ENCODE peak calls at places on chromosomes 4 and X, in six cellular contexts. Y is psoas muscle, C is heart right ventricle, X is uterus, T is right cardiac atrium, D is mucosa of descending colon. B is an unnamed sample.

GRCh38 chrX:14673764-14674163 is 144.4 kb downstream of the GLRA2 start:
- DNase-seq in Y (no peak), C (no peak), X (no peak), T (no peak), D (no peak), B (no peak)

GRCh38 chrX:134661295-134661694 is 3.0 kb upstream of the PLAC1 start:
- DNase-seq in Y (no peak), C (no peak), X (no peak), T (no peak), D (no peak), B (no peak)

GRCh38 chr4:129672941-129673340 is 577.0 kb downstream of the C4orf33 start:
- DNase-seq in Y (no peak), C (no peak), X (no peak), T (no peak), D (no peak), B (no peak)

GRCh38 chr4:11635336-11635735 is 206.6 kb upstream of the HS3ST1 start:
- DNase-seq in Y (no peak), C (no peak), X (no peak), T (no peak), D (no peak), B (no peak)

GRCh38 chrX:77918568-77918967 is 8.1 kb downstream of the ATP7A start:
- DNase-seq in Y (no peak), C (no peak), X (no peak), T (no peak), D (no peak), B (no peak)

GRCh38 chr4:81470456-81471327 is 1.0 kb downstream of the RASGEF1B start:
- DNase-seq in Y (peak; percentile 67), C (peak; percentile 31), X (peak; percentile 25), T (peak; percentile 75), D (peak; percentile 69), B (peak; percentile 86)

GRCh38 chr4:101865501-101866062 is 75.1 kb downstream of the BANK1 start:
- DNase-seq in Y (no peak), C (no peak), X (no peak), T (no peak), D (no peak), B (no peak)

GRCh38 chr4:17276821-17277220 is 235.1 kb downstream of the QDPR start:
- DNase-seq in Y (no peak), C (peak; percentile 29), X (peak; percentile 46), T (peak; percentile 88), D (no peak), B (peak; percentile 67)

GRCh38 chrX:17374619-17375360 is at the start of gene NHS:
- DNase-seq in Y (peak; percentile 77), C (peak; percentile 63), X (peak; percentile 76), T (peak; percentile 88), D (peak; percentile 77), B (peak; percentile 81)

GRCh38 chr4:67122029-67122428 is 423.3 kb downstream of the CENPC start:
- DNase-seq in Y (no peak), C (no peak), X (no peak), T (no peak), D (no peak), B (no peak)

GRCh38 chrX:40008841-40009461 is 88.8 kb downstream of the BCOR start:
- DNase-seq in Y (peak; percentile 70), C (peak; percentile 59), X (peak; percentile 25), T (peak; percentile 75), D (peak; percentile 68), B (peak; percentile 70)
- H3K4me1 ChIP-seq in Y (peaks cover 6% of the 10 kb centered on the region), C (peaks cover 26% of the 10 kb centered on the region), X (peaks cover 3% of the 10 kb centered on the region), T (peaks cover 8% of the 10 kb centered on the region), D (peaks cover 5% of the 10 kb centered on the region), B (no peaks in the 10 kb centered on the region)

DNA sequence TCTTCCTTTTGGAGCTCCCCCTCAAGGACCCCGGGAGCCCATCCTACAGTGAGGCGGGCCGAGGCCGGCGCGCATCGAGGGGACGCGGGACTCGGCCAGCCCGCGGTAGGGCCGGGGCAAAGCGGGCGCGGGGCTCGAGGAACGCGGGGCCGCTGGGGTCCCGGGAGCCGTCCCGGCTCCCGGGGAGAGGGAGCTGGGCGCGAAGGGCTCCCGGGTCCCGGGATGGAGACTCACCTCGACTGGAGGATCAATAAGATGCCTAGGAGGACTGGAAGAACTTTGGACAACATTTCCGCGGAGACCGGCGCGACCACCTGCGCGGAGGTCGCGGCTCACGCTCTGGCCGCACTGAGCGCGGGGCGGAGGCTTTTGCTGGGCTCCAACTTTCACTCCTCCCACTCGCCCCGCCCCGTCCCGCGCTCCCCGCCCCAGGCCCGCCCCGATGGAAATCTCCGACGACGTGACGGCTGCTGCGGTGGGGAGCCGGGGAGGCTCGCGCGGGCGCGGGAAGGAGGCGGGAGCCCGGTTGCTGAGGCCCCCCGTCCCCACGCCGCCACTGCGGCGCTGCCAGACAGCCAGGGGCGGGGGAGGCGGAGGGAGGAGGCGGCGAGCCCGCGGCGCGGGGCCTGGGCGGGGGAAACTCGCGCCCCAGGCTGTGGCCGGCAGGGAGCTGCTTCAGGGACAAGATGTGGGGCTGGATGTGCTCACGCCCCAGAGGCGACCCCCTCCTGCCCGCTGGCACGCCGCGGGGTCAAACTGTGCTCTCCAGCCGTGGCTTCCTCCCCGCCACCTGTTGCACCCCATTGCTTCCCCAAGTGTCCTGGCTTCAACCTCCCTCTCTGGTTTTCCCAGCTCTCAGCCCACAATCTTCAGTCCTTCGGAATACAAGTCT is at the start of gene GABRE:
- DNase-seq in Y (peak; percentile 67), C (peak; percentile 68), X (peak; percentile 69), T (peak; percentile 75), D (peak; percentile 70), B (peak; percentile 91)
- H3K4me3 ChIP-seq in Y (peak within 1 kb of the TSS; percentile 59), C (peak within 1 kb of the TSS; percentile 69), X (peak within 1 kb of the TSS; percentile 48), T (peak within 1 kb of the TSS; percentile 89), D (no peak within 1 kb of the TSS), B (peak within 1 kb of the TSS; percentile 73)

GRCh38 chr4:39636786-39637185 is 1.9 kb downstream of the SMIM14 start:
- DNase-seq in Y (no peak), C (no peak), X (no peak), T (no peak), D (no peak), B (no peak)

GRCh38 chr4:39641451-39641850 is 2.8 kb upstream of the SMIM14 start:
- DNase-seq in Y (no peak), C (no peak), X (no peak), T (no peak), D (no peak), B (no peak)

GRCh38 chr4:39638358-39639239 is at the start of gene SMIM14:
- DNase-seq in Y (peak; percentile 100), C (peak; percentile 99), X (peak; percentile 99), T (peak; percentile 99), D (peak; percentile 99), B (peak; percentile 99)

GRCh38 chr4:39635023-39635422 is 3.6 kb downstream of the SMIM14 start:
- DNase-seq in Y (no peak), C (no peak), X (no peak), T (no peak), D (no peak), B (no peak)

GRCh38 chr4:39637572-39638357 is 900 bp downstream of the SMIM14 start:
- DNase-seq in Y (peak; percentile 73), C (peak; percentile 61), X (peak; percentile 44), T (peak; percentile 80), D (peak; percentile 73), B (peak; percentile 82)
- H3K4me1 ChIP-seq in Y (peaks cover 32% of the 10 kb centered on the region), C (peaks cover 7% of the 10 kb centered on the region), X (no peaks in the 10 kb centered on the region), T (peaks cover 5% of the 10 kb centered on the region), D (peaks cover 23% of the 10 kb centered on the region), B (no peaks in the 10 kb centered on the region)

GRCh38 chr4:41215155-41215554 is 813 bp upstream of the APBB2 start:
- DNase-seq in Y (no peak), C (no peak), X (no peak), T (peak; percentile 14), D (no peak), B (no peak)
- H3K4me3 ChIP-seq in Y (peak overlapping the region; percentile 78), C (peak overlapping the region; percentile 78), X (no peak overlapping the region), T (no peak overlapping the region), D (no peak overlapping the region), B (no peak overlapping the region)

GRCh38 chr4:9608300-9608699 is 164.1 kb downstream of the DEFB131A start:
- DNase-seq in Y (no peak), C (no peak), X (no peak), T (no peak), D (no peak), B (no peak)

GRCh38 chr4:9600246-9600645 is 156.0 kb downstream of the DEFB131A start:
- DNase-seq in Y (no peak), C (no peak), X (no peak), T (no peak), D (no peak), B (no peak)

GRCh38 chr4:9602389-9602914 is 158.2 kb downstream of the DEFB131A start:
- DNase-seq in Y (no peak), C (no peak), X (no peak), T (no peak), D (no peak), B (no peak)
- H3K4me1 ChIP-seq in Y (no peaks in the 10 kb centered on the region), C (no peaks in the 10 kb centered on the region), X (no peaks in the 10 kb centered on the region), T (peaks cover 2% of the 10 kb centered on the region), D (peaks cover 3% of the 10 kb centered on the region), B (no peaks in the 10 kb centered on the region)

GRCh38 chr4:1310031-1310795 is 20.5 kb downstream of the MAEA start:
- DNase-seq in Y (no peak), C (no peak), X (no peak), T (peak; percentile 29), D (peak; percentile 31), B (peak; percentile 67)

GRCh38 chr4:1305781-1306455 is 16.2 kb downstream of the MAEA start:
- DNase-seq in Y (peak; percentile 27), C (no peak), X (no peak), T (peak; percentile 13), D (peak; percentile 64), B (no peak)

GRCh38 chr4:1307951-1308735 is 18.5 kb downstream of the MAEA start:
- DNase-seq in Y (peak; percentile 42), C (no peak), X (no peak), T (peak; percentile 49), D (peak; percentile 55), B (no peak)

GRCh38 chr4:1310796-1311715 is 21.4 kb downstream of the MAEA start:
- DNase-seq in Y (peak; percentile 53), C (no peak), X (no peak), T (peak; percentile 54), D (no peak), B (peak; percentile 68)

DNA sequence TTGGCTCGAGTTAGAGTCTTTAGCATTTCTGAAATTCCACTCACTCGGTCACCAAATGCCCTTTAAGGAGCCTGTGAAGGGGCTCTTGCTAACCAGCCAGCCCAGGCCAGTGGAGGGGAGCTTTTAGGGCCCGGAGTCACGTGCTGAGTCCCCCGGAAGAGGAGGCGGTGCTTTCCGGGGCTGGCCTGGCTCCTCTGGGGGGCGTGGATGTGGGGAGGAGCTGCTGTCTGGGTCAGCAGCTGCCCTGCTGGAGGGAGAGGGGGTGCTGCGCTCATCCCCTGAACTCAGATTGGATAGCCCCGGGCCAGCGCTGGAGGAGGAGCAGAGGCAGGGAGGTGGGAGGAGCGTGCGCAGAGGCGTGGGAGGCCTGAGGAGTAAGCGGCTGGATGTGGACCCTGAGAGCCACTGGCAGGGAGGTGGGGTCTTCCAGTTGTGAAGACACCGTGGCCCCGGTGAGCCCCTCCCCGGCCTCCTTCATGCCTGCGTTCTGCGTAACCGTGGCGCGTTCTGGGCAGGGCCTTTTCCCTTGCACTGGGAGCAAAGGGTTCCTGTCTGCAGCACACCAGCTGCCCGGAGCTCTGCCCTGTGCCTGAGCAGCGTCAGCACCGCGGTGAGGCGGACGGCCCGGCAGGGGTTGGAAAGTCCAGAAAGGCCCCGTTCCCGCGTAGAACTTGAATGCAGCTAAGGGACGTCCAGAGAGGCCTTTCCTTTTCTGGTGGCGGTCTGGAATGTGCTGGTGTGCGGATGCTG is 19.7 kb downstream of the MAEA start:
- DNase-seq in Y (peak; percentile 94), C (peak; percentile 86), X (peak; percentile 94), T (peak; percentile 96), D (peak; percentile 85), B (peak; percentile 96)
- H3K4me3 ChIP-seq in Y (peak overlapping the region; percentile 63), C (peak overlapping the region; percentile 54), X (peak overlapping the region; percentile 38), T (peak overlapping the region; percentile 3), D (no peak overlapping the region), B (peak overlapping the region; percentile 2)

B was measured in aorta.